ENCODE peak calls at places on chromosomes 3 and 15, in nine cellular contexts. X, Y, E, D, P, O, R, Z and I are unnamed samples.

GRCh38 chr3:135864060-135864459 is 101.5 kb upstream of the PPP2R3A start:
- DNase-seq in X (no peak), Y (no peak), E (no peak), D (no peak), P (no peak), O (no peak), R (no peak), Z (no peak), I (no peak)

GRCh38 chr3:144499346-144499745 is 527.7 kb downstream of the DIPK2A start:
- DNase-seq in X (no peak), Y (no peak), E (no peak), D (no peak), P (no peak), O (no peak), R (no peak), Z (no peak), I (no peak)

GRCh38 chr3:145623349-145623748 is 537.6 kb downstream of the PLOD2 start:
- DNase-seq in X (no peak), Y (no peak), E (no peak), D (no peak), P (no peak), O (no peak), R (no peak), Z (no peak), I (no peak)

GRCh38 chr3:151351648-151352047 is 22.3 kb upstream of the P2RY13 start:
- DNase-seq in X (no peak), Y (no peak), E (no peak), D (no peak), P (no peak), O (no peak), R (no peak), Z (no peak), I (no peak)

GRCh38 chr3:155912574-155913190 is 42.2 kb downstream of the GMPS start:
- DNase-seq in X (peak; percentile 39), Y (no peak), E (no peak), D (peak; percentile 48), P (no peak), O (no peak), R (no peak), Z (no peak), I (peak; percentile 34)

GRCh38 chr15:51224428-51224827 is 114.0 kb downstream of the CYP19A1 start:
- DNase-seq in X (peak; percentile 25), Y (no peak), E (no peak), D (peak; percentile 25), P (no peak), O (no peak), R (no peak), Z (no peak), I (no peak)

GRCh38 chr15:83207622-83208356 is at the start of gene HDGFL3:
- DNase-seq in X (peak; percentile 39), Y (peak; percentile 79), E (peak; percentile 76), D (peak; percentile 42), P (peak; percentile 42), O (peak; percentile 72), R (no peak), Z (no peak), I (no peak)

GRCh38 chr3:192571197-192571791 is 156.0 kb downstream of the FGF12 start:
- DNase-seq in X (peak; percentile 32), Y (peak; percentile 56), E (peak; percentile 85), D (peak; percentile 58), P (peak; percentile 24), O (peak; percentile 65), R (no peak), Z (no peak), I (no peak)

GRCh38 chr3:37922721-37923575 is 61.3 kb downstream of the CTDSPL start:
- DNase-seq in X (peak; percentile 61), Y (no peak), E (no peak), D (peak; percentile 52), P (no peak), O (no peak), R (no peak), Z (no peak), I (no peak)

GRCh38 chr3:107992976-107993684 is 97.7 kb downstream of the CD47 start:
- DNase-seq in X (peak; percentile 34), Y (no peak), E (no peak), D (peak; percentile 53), P (no peak), O (no peak), R (no peak), Z (no peak), I (no peak)

GRCh38 chr3:29585368-29585767 is 304.5 kb downstream of the RBMS3 start:
- DNase-seq in X (no peak), Y (no peak), E (no peak), D (no peak), P (no peak), O (no peak), R (no peak), Z (no peak), I (no peak)

GRCh38 chr3:48739617-48739954 is 22.6 kb upstream of the IP6K2 start:
- DNase-seq in X (no peak), Y (no peak), E (no peak), D (no peak), P (no peak), O (no peak), R (no peak), Z (no peak), I (no peak)

GRCh38 chr3:140349938-140350337 is 327.9 kb upstream of the TRIM42 start:
- DNase-seq in X (no peak), Y (no peak), E (no peak), D (no peak), P (no peak), O (no peak), R (no peak), Z (no peak), I (no peak)

GRCh38 chr3:73432021-73432722 is 192.6 kb downstream of the PDZRN3 start:
- DNase-seq in X (peak; percentile 54), Y (no peak), E (no peak), D (peak; percentile 68), P (no peak), O (no peak), R (no peak), Z (no peak), I (no peak)

DNA sequence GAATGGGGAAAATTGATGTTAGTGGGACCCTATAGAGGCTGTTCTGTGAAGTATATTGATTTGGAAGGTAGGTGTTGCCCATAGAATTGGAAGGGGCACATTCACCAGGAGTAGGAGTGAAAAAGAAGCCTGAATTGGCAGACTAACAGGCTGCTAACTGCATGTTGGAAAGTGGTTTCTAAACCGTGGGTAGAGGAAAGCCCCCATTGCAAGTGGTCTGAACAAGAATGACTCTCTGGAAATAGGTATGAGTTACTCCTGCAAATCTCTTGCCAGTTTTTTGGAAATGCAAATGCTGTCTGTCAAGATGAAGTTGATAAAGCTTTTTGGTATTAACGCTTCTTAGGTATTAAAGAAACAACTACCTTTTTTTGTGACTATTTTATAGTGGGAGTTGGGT is 3.5 kb downstream of the UBE2E1 start:
- DNase-seq in X (no peak), Y (no peak), E (no peak), D (no peak), P (no peak), O (no peak), R (no peak), Z (no peak), I (no peak)
- H3K4me3 ChIP-seq in X (no peak overlapping the region), Y (no peak overlapping the region), E (no peak overlapping the region), D (no peak overlapping the region), P (no peak overlapping the region), O (no peak overlapping the region), R (peak overlapping the region; percentile 68), Z (no peak overlapping the region), I (no peak overlapping the region)

GRCh38 chr3:8485943-8486342 is 15.7 kb upstream of the LMCD1 start:
- DNase-seq in X (no peak), Y (no peak), E (no peak), D (no peak), P (no peak), O (no peak), R (no peak), Z (no peak), I (no peak)
- H3K4me3 ChIP-seq in X (no peak overlapping the region), Y (no peak overlapping the region), E (no peak overlapping the region), D (no peak overlapping the region), P (no peak overlapping the region), O (no peak overlapping the region), R (no peak overlapping the region), Z (no peak overlapping the region), I (no peak overlapping the region)

GRCh38 chr15:41928100-41928499 is 34.2 kb upstream of the SPTBN5 start:
- DNase-seq in X (no peak), Y (no peak), E (no peak), D (no peak), P (no peak), O (no peak), R (no peak), Z (no peak), I (no peak)
- H3K4me3 ChIP-seq in X (no peak overlapping the region), Y (no peak overlapping the region), E (no peak overlapping the region), D (no peak overlapping the region), P (no peak overlapping the region), O (no peak overlapping the region), R (no peak overlapping the region), Z (no peak overlapping the region), I (no peak overlapping the region)

DNA sequence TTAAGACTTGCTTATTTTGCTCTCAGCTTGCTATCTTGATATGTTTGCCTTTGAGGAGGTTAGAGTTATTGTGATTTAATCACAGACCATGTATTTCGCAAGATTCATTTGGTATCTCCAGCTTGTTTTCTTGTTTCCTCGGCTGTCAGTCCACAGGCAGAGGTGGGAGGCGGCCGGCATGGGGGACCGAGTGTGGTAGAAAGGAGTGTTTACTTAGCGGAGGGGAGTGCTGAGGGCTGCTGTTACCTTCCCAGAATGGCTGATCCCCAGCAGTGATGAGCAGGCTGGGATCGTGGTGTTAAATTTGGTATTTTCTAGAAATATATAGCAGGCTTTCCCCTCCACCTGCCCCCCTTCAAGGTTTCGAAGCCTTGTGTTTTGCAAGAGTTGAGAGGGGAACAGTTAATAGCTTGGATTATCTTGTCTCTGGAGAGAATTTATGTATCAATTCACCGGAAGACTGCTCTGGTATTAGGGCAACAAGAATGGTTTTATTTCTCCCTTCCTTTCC is 151.2 kb downstream of the IGF1R start:
- DNase-seq in X (peak; percentile 8), Y (no peak), E (no peak), D (peak; percentile 27), P (no peak), O (no peak), R (no peak), Z (no peak), I (no peak)
- H3K4me3 ChIP-seq in X (no peak overlapping the region), Y (no peak overlapping the region), E (no peak overlapping the region), D (no peak overlapping the region), P (no peak overlapping the region), O (no peak overlapping the region), R (no peak overlapping the region), Z (no peak overlapping the region), I (no peak overlapping the region)

DNA sequence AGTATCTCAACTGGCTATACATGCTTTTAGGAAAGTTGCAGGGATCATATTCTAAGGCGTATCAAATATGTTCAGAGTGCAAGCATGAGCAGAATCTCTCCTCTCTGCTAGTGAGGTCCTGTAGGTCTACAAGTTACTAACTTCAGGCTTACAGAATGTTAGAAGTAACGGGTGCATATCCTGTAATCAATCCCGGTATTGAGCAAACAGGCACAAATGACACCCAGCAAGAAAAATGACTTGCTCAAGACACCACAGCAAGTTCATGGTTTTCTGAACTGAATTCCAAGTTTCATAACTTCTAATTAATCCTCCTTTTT is 353.9 kb upstream of the TPRG1 start:
- DNase-seq in X (no peak), Y (no peak), E (no peak), D (no peak), P (no peak), O (no peak), R (no peak), Z (no peak), I (no peak)
- H3K4me3 ChIP-seq in X (no peak overlapping the region), Y (no peak overlapping the region), E (no peak overlapping the region), D (no peak overlapping the region), P (no peak overlapping the region), O (no peak overlapping the region), R (no peak overlapping the region), Z (no peak overlapping the region), I (no peak overlapping the region)